ENCODE peak calls at places on chromosome 10, in six cellular contexts. One of them, this sample, is unnamed.

GRCh38 chr10:1992930-1993329 is 255.6 kb upstream of the ADARB2 start:
- DNase-seq in right lobe of liver: no peak
- DNase-seq in mesothelial cell of epicardium: no peak
- DNase-seq in mammary epithelial cell: no peak
- DNase-seq in neural progenitor cell: no peak
- DNase-seq in cardiac muscle cell: no peak
- DNase-seq in this sample: no peak

GRCh38 chr10:110212119-110213006 is 5.0 kb downstream of the MXI1 start:
- DNase-seq in neural progenitor cell: no peak
- DNase-seq in mammary epithelial cell: no peak
- DNase-seq in mesothelial cell of epicardium: no peak
- DNase-seq in right lobe of liver: no peak
- DNase-seq in cardiac muscle cell: no peak
- DNase-seq in this sample: no peak

GRCh38 chr10:73967544-73967943 is 30.4 kb upstream of the VCL start:
- DNase-seq in neural progenitor cell: no peak
- DNase-seq in mammary epithelial cell: no peak
- DNase-seq in cardiac muscle cell: no peak
- DNase-seq in mesothelial cell of epicardium: no peak
- DNase-seq in right lobe of liver: no peak
- DNase-seq in this sample: no peak

GRCh38 chr10:1050555-1050954 is 1.6 kb upstream of the IDI1 start:
- DNase-seq in mesothelial cell of epicardium: no peak
- DNase-seq in neural progenitor cell: peak; percentile 36
- DNase-seq in right lobe of liver: peak; percentile 62
- DNase-seq in cardiac muscle cell: no peak
- DNase-seq in mammary epithelial cell: peak; percentile 51
- DNase-seq in this sample: no peak

GRCh38 chr10:128098631-128099030 is 27.6 kb downstream of the MKI67 start:
- DNase-seq in cardiac muscle cell: no peak
- DNase-seq in neural progenitor cell: no peak
- DNase-seq in mammary epithelial cell: no peak
- DNase-seq in mesothelial cell of epicardium: no peak
- DNase-seq in right lobe of liver: no peak
- DNase-seq in this sample: no peak

GRCh38 chr10:102463983-102464382 is 12.6 kb upstream of the C10orf95 start:
- DNase-seq in cardiac muscle cell: no peak
- DNase-seq in right lobe of liver: no peak
- DNase-seq in mammary epithelial cell: no peak
- DNase-seq in mesothelial cell of epicardium: no peak
- DNase-seq in neural progenitor cell: no peak
- DNase-seq in this sample: no peak

GRCh38 chr10:11171452-11171851 is 153.8 kb downstream of the CELF2 start:
- DNase-seq in cardiac muscle cell: no peak
- DNase-seq in mammary epithelial cell: no peak
- DNase-seq in mesothelial cell of epicardium: no peak
- DNase-seq in right lobe of liver: no peak
- DNase-seq in neural progenitor cell: no peak
- DNase-seq in this sample: no peak

GRCh38 chr10:8331387-8331786 is 276.9 kb downstream of the GATA3 start:
- DNase-seq in neural progenitor cell: no peak
- DNase-seq in right lobe of liver: no peak
- DNase-seq in cardiac muscle cell: no peak
- DNase-seq in mammary epithelial cell: no peak
- DNase-seq in mesothelial cell of epicardium: no peak
- DNase-seq in this sample: no peak

GRCh38 chr10:44951827-44952226 is 7.8 kb upstream of the RASSF4 start:
- DNase-seq in right lobe of liver: no peak
- DNase-seq in cardiac muscle cell: no peak
- DNase-seq in neural progenitor cell: no peak
- DNase-seq in mesothelial cell of epicardium: no peak
- DNase-seq in mammary epithelial cell: no peak
- DNase-seq in this sample: no peak

GRCh38 chr10:124744688-124745055 is 494 bp upstream of the FAM53B start:
- DNase-seq in right lobe of liver: no peak
- DNase-seq in mesothelial cell of epicardium: no peak
- DNase-seq in cardiac muscle cell: peak; percentile 76
- DNase-seq in mammary epithelial cell: peak; percentile 59
- DNase-seq in neural progenitor cell: no peak
- DNase-seq in this sample: no peak

GRCh38 chr10:26890956-26891355 is 30.2 kb upstream of the ABI1 start:
- DNase-seq in neural progenitor cell: peak; percentile 76
- DNase-seq in cardiac muscle cell: peak; percentile 81
- DNase-seq in mammary epithelial cell: peak; percentile 57
- DNase-seq in right lobe of liver: no peak
- DNase-seq in mesothelial cell of epicardium: peak; percentile 44
- DNase-seq in this sample: no peak

GRCh38 chr10:14508725-14509124 is 178.0 kb upstream of the FRMD4A start:
- DNase-seq in cardiac muscle cell: no peak
- DNase-seq in mammary epithelial cell: no peak
- DNase-seq in mesothelial cell of epicardium: no peak
- DNase-seq in neural progenitor cell: no peak
- DNase-seq in right lobe of liver: no peak
- DNase-seq in this sample: no peak

GRCh38 chr10:33335550-33335799 is 1.0 kb upstream of the NRP1 start:
- DNase-seq in cardiac muscle cell: peak; percentile 54
- DNase-seq in mesothelial cell of epicardium: no peak
- DNase-seq in mammary epithelial cell: no peak
- DNase-seq in neural progenitor cell: no peak
- DNase-seq in right lobe of liver: peak; percentile 67
- DNase-seq in this sample: no peak

GRCh38 chr10:98450618-98451017 is 3.9 kb upstream of the HPS1 start:
- DNase-seq in neural progenitor cell: no peak
- DNase-seq in mammary epithelial cell: no peak
- DNase-seq in cardiac muscle cell: no peak
- DNase-seq in mesothelial cell of epicardium: no peak
- DNase-seq in right lobe of liver: no peak
- DNase-seq in this sample: no peak

GRCh38 chr10:55203319-55203718 is 402.3 kb upstream of the PCDH15 start:
- DNase-seq in cardiac muscle cell: no peak
- DNase-seq in neural progenitor cell: no peak
- DNase-seq in mesothelial cell of epicardium: no peak
- DNase-seq in mammary epithelial cell: no peak
- DNase-seq in right lobe of liver: no peak
- DNase-seq in this sample: no peak

GRCh38 chr10:52801951-52802350 is 29.4 kb upstream of the MBL2 start:
- DNase-seq in mesothelial cell of epicardium: no peak
- DNase-seq in right lobe of liver: no peak
- DNase-seq in cardiac muscle cell: peak; percentile 41
- DNase-seq in mammary epithelial cell: peak; percentile 67
- DNase-seq in neural progenitor cell: no peak
- DNase-seq in this sample: no peak

GRCh38 chr10:24394479-24395190 is 185.7 kb downstream of the KIAA1217 start:
- DNase-seq in neural progenitor cell: no peak
- DNase-seq in cardiac muscle cell: no peak
- DNase-seq in mesothelial cell of epicardium: no peak
- DNase-seq in mammary epithelial cell: no peak
- DNase-seq in right lobe of liver: no peak
- DNase-seq in this sample: no peak

GRCh38 chr10:25536027-25536426 is 361.2 kb downstream of the GPR158 start:
- DNase-seq in mammary epithelial cell: no peak
- DNase-seq in mesothelial cell of epicardium: no peak
- DNase-seq in neural progenitor cell: no peak
- DNase-seq in right lobe of liver: no peak
- DNase-seq in cardiac muscle cell: no peak
- DNase-seq in this sample: no peak

GRCh38 chr10:23067939-23068775 is 27.2 kb upstream of the MSRB2 start:
- DNase-seq in mammary epithelial cell: peak; percentile 51
- DNase-seq in cardiac muscle cell: peak; percentile 90
- DNase-seq in right lobe of liver: peak; percentile 72
- DNase-seq in mesothelial cell of epicardium: peak; percentile 81
- DNase-seq in neural progenitor cell: peak; percentile 87
- DNase-seq in this sample: no peak

GRCh38 chr10:78852856-78853255 is 215.9 kb upstream of the ZMIZ1 start:
- DNase-seq in cardiac muscle cell: peak; percentile 40
- DNase-seq in mesothelial cell of epicardium: no peak
- DNase-seq in neural progenitor cell: peak; percentile 73
- DNase-seq in right lobe of liver: no peak
- DNase-seq in mammary epithelial cell: no peak
- DNase-seq in this sample: no peak

GRCh38 chr10:70804424-70804814 is 11.3 kb upstream of the SGPL1 start:
- DNase-seq in right lobe of liver: no peak
- DNase-seq in cardiac muscle cell: no peak
- DNase-seq in mammary epithelial cell: peak; percentile 84
- DNase-seq in neural progenitor cell: no peak
- DNase-seq in mesothelial cell of epicardium: no peak
- DNase-seq in this sample: no peak

GRCh38 chr10:114375082-114375481 is 29.2 kb downstream of the AFAP1L2 start:
- DNase-seq in mesothelial cell of epicardium: no peak
- DNase-seq in right lobe of liver: no peak
- DNase-seq in mammary epithelial cell: no peak
- DNase-seq in neural progenitor cell: no peak
- DNase-seq in cardiac muscle cell: peak; percentile 86
- DNase-seq in this sample: no peak

GRCh38 chr10:60827791-60828488 is 49.7 kb downstream of the CDK1 start:
- DNase-seq in neural progenitor cell: no peak
- DNase-seq in mesothelial cell of epicardium: no peak
- DNase-seq in right lobe of liver: no peak
- DNase-seq in mammary epithelial cell: peak; percentile 23
- DNase-seq in cardiac muscle cell: peak; percentile 92
- DNase-seq in this sample: no peak

GRCh38 chr10:71424496-71425194 is 27.9 kb downstream of the CDH23 start:
- DNase-seq in neural progenitor cell: no peak
- DNase-seq in mesothelial cell of epicardium: no peak
- DNase-seq in mammary epithelial cell: no peak
- DNase-seq in cardiac muscle cell: no peak
- DNase-seq in right lobe of liver: no peak
- DNase-seq in this sample: no peak

GRCh38 chr10:47278720-47279119 is 21.3 kb upstream of the GDF10 start:
- DNase-seq in mammary epithelial cell: no peak
- DNase-seq in mesothelial cell of epicardium: no peak
- DNase-seq in neural progenitor cell: no peak
- DNase-seq in right lobe of liver: no peak
- DNase-seq in cardiac muscle cell: no peak
- DNase-seq in this sample: no peak

GRCh38 chr10:95831076-95831475 is 75.1 kb downstream of the ENTPD1 start:
- DNase-seq in cardiac muscle cell: no peak
- DNase-seq in mesothelial cell of epicardium: no peak
- DNase-seq in neural progenitor cell: no peak
- DNase-seq in right lobe of liver: no peak
- DNase-seq in mammary epithelial cell: no peak
- DNase-seq in this sample: no peak

GRCh38 chr10:27701971-27702537 is 43.6 kb downstream of the MKX start:
- DNase-seq in mesothelial cell of epicardium: no peak
- DNase-seq in mammary epithelial cell: no peak
- DNase-seq in right lobe of liver: no peak
- DNase-seq in cardiac muscle cell: no peak
- DNase-seq in neural progenitor cell: peak; percentile 77
- DNase-seq in this sample: no peak

GRCh38 chr10:46064269-46064817 is 18.3 kb upstream of the MSMB start:
- DNase-seq in right lobe of liver: no peak
- DNase-seq in neural progenitor cell: no peak
- DNase-seq in mammary epithelial cell: no peak
- DNase-seq in cardiac muscle cell: no peak
- DNase-seq in mesothelial cell of epicardium: no peak
- DNase-seq in this sample: no peak

GRCh38 chr10:124450010-124450782 is at the start of gene NKX1-2:
- DNase-seq in cardiac muscle cell: no peak
- DNase-seq in mammary epithelial cell: peak; percentile 37
- DNase-seq in right lobe of liver: no peak
- DNase-seq in mesothelial cell of epicardium: peak; percentile 45
- DNase-seq in neural progenitor cell: peak; percentile 93
- DNase-seq in this sample: peak; percentile 61

GRCh38 chr10:133528845-133529575 is 1.8 kb downstream of the CYP2E1 start:
- DNase-seq in neural progenitor cell: no peak
- DNase-seq in cardiac muscle cell: peak; percentile 79
- DNase-seq in mesothelial cell of epicardium: no peak
- DNase-seq in right lobe of liver: peak; percentile 66
- DNase-seq in mammary epithelial cell: no peak
- DNase-seq in this sample: no peak

DNA sequence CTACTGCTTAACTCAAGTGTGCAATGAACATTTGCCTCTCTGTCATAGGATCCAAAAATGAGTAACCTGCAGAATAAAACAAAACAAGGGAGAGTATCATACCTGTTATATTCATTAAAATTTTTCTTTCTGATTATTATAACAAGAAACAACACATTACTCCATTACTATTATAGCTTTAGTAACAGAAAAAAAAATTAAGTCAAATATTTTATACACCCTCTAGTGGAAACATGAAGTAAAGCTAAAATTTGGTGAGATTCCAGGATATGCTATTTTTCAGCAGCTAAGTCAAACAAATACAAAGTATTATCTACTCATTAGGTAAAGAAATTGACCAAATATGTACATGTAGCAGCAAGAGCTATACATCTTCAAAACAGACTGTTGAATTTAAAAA is 56.3 kb downstream of the PDZD8 start:
- DNase-seq in mesothelial cell of epicardium: no peak
- DNase-seq in cardiac muscle cell: peak; percentile 25
- DNase-seq in mammary epithelial cell: no peak
- DNase-seq in neural progenitor cell: no peak
- DNase-seq in right lobe of liver: no peak
- DNase-seq in this sample: no peak
- TF ChIP-seq CTCF in mesothelial cell of epicardium: peak; percentile 59
- TF ChIP-seq CTCF in cardiac muscle cell: peak; percentile 50
- TF ChIP-seq CTCF in mammary epithelial cell: peak; percentile 42
- TF ChIP-seq CTCF in neural progenitor cell: peak; percentile 39
- TF ChIP-seq CTCF in right lobe of liver: peak; percentile 43
- TF ChIP-seq CTCF in this sample: peak; percentile 79

GRCh38 chr10:6408799-6409198 is 171.3 kb downstream of the PRKCQ start:
- DNase-seq in cardiac muscle cell: no peak
- DNase-seq in mesothelial cell of epicardium: no peak
- DNase-seq in mammary epithelial cell: no peak
- DNase-seq in neural progenitor cell: no peak
- DNase-seq in right lobe of liver: no peak
- DNase-seq in this sample: no peak
- TF ChIP-seq CTCF in cardiac muscle cell: peak; percentile 21
- TF ChIP-seq CTCF in mesothelial cell of epicardium: peak; percentile 43
- TF ChIP-seq CTCF in mammary epithelial cell: peak; percentile 16
- TF ChIP-seq CTCF in neural progenitor cell: peak; percentile 9
- TF ChIP-seq CTCF in right lobe of liver: no peak
- TF ChIP-seq CTCF in this sample: peak; percentile 32

GRCh38 chr10:113285291-113285690 is 267.6 kb upstream of the HABP2 start:
- DNase-seq in neural progenitor cell: no peak
- DNase-seq in right lobe of liver: no peak
- DNase-seq in mesothelial cell of epicardium: no peak
- DNase-seq in mammary epithelial cell: no peak
- DNase-seq in cardiac muscle cell: no peak
- DNase-seq in this sample: no peak
- TF ChIP-seq CTCF in neural progenitor cell: no peak
- TF ChIP-seq CTCF in right lobe of liver: no peak
- TF ChIP-seq CTCF in mesothelial cell of epicardium: no peak
- TF ChIP-seq CTCF in mammary epithelial cell: no peak
- TF ChIP-seq CTCF in cardiac muscle cell: no peak
- TF ChIP-seq CTCF in this sample: no peak

DNA sequence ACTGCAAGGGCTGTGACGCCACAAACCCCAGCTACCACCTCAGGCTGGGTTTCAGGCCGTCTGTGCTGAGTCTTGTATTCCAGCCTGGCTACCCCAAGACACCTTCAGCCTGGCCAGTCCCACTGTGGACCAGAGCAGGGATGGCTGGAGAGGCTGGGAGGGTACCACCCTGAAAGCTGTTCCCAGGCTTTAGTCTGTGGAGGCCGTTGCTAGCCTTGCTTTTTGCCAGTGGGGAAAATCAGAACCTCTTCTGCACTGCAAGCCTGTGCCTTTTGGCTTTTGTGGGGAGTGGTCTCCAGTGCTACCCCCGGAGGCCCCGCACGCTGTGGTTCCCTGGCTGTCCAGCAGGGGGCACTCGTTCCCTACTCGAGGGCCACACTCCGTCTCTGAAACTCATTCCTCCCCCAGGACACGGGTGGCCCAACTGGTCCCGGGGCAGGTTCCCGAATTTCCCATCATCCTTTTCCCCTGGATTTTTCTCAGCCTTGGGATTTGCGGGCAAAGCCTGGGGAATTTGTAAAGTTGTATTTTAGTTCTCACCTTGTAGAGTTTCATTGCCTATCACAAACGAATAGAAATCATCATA is 128.4 kb upstream of the BTBD16 start:
- DNase-seq in mesothelial cell of epicardium: peak; percentile 72
- DNase-seq in mammary epithelial cell: no peak
- DNase-seq in right lobe of liver: no peak
- DNase-seq in cardiac muscle cell: peak; percentile 10
- DNase-seq in neural progenitor cell: peak; percentile 67
- DNase-seq in this sample: no peak
- TF ChIP-seq CTCF in mesothelial cell of epicardium: peak; percentile 84
- TF ChIP-seq CTCF in mammary epithelial cell: peak; percentile 91
- TF ChIP-seq CTCF in right lobe of liver: peak; percentile 98
- TF ChIP-seq CTCF in cardiac muscle cell: peak; percentile 95
- TF ChIP-seq CTCF in neural progenitor cell: peak; percentile 95
- TF ChIP-seq CTCF in this sample: peak; percentile 96